ENCODE peak calls at places on chromosomes 3 and 15, in four cellular contexts. One of them, this sample, is unnamed.

GRCh38 chr15:83163032-83163431 is 44.6 kb downstream of the HDGFL3 start:
- DNase-seq in IMR-90: no peak
- DNase-seq in glutamatergic neuron: no peak
- DNase-seq in NCI-H345: no peak
- DNase-seq in this sample: no peak

GRCh38 chr3:71076361-71076997 is 507.0 kb downstream of the FOXP1 start:
- DNase-seq in IMR-90: peak
- DNase-seq in glutamatergic neuron: no peak
- DNase-seq in NCI-H345: no peak
- DNase-seq in this sample: no peak

GRCh38 chr3:170352936-170353335 is 4.6 kb upstream of the SKIL start:
- DNase-seq in IMR-90: no peak
- DNase-seq in glutamatergic neuron: no peak
- DNase-seq in NCI-H345: no peak
- DNase-seq in this sample: no peak

GRCh38 chr3:173993299-173993698 is 595.8 kb downstream of the NLGN1 start:
- DNase-seq in IMR-90: peak
- DNase-seq in glutamatergic neuron: no peak
- DNase-seq in NCI-H345: no peak
- DNase-seq in this sample: peak

GRCh38 chr15:100763764-100764750 is 115.6 kb upstream of the ALDH1A3 start:
- DNase-seq in IMR-90: no peak
- DNase-seq in glutamatergic neuron: no peak
- DNase-seq in NCI-H345: no peak
- DNase-seq in this sample: peak

GRCh38 chr3:177694951-177695350 is 497.7 kb upstream of the TBL1XR1 start:
- DNase-seq in IMR-90: no peak
- DNase-seq in glutamatergic neuron: no peak
- DNase-seq in NCI-H345: no peak
- DNase-seq in this sample: no peak

GRCh38 chr3:127479449-127479848 is 111.1 kb downstream of the TPRA1 start:
- DNase-seq in IMR-90: no peak
- DNase-seq in glutamatergic neuron: peak
- DNase-seq in NCI-H345: no peak
- DNase-seq in this sample: peak

GRCh38 chr15:40982855-40983254 is 29.6 kb downstream of the CHAC1 start:
- DNase-seq in IMR-90: peak
- DNase-seq in glutamatergic neuron: no peak
- DNase-seq in NCI-H345: no peak
- DNase-seq in this sample: peak

GRCh38 chr3:62201438-62202035 is 171.8 kb downstream of the FEZF2 start:
- DNase-seq in IMR-90: peak
- DNase-seq in glutamatergic neuron: no peak
- DNase-seq in NCI-H345: peak
- DNase-seq in this sample: peak

This sample was measured in osteoblast.